ENCODE peak calls at places on chromosomes 16 and 17, in seven cellular contexts. J, W, T, Z, E, F and L are unnamed samples.
A peak's percentile ranks its signal among the peaks of the same experiment; 100 is the strongest.

GRCh38 chr17:7014995-7015586 is 2.7 kb downstream of the RNASEK start:
- DNase-seq in T (peak; percentile 79), Z (peak; percentile 67), J (peak; percentile 82), E (no peak), W (peak; percentile 55), F (peak; percentile 70), L (peak; percentile 80)

GRCh38 chr16:50861926-50862325 is 120.0 kb downstream of the CYLD start:
- DNase-seq in E (no peak), T (no peak), W (no peak), J (no peak), Z (peak; percentile 89), F (no peak), L (peak; percentile 88)

GRCh38 chr17:28846231-28846630 is 3.6 kb upstream of the FAM222B start:
- DNase-seq in W (no peak), Z (no peak), J (no peak), E (no peak), T (peak; percentile 32), F (no peak), L (no peak)

GRCh38 chr17:72477529-72477928 is 356.7 kb downstream of the SOX9 start:
- DNase-seq in Z (no peak), E (no peak), T (no peak), J (no peak), W (no peak), F (no peak), L (no peak)

GRCh38 chr17:63136381-63137012 is 170.5 kb downstream of the TANC2 start:
- DNase-seq in Z (no peak), F (no peak), E (no peak), W (no peak), J (no peak), T (no peak), L (no peak)

GRCh38 chr17:65078441-65079160 is 22.1 kb upstream of the GNA13 start:
- DNase-seq in W (no peak), F (no peak), J (no peak), Z (peak; percentile 86), T (no peak), E (no peak), L (peak; percentile 64)

GRCh38 chr17:73189417-73190099 is 3.3 kb upstream of the COG1 start:
- DNase-seq in W (no peak), E (peak; percentile 24), T (no peak), F (no peak), J (no peak), Z (peak; percentile 68), L (peak; percentile 50)

GRCh38 chr17:7590743-7591142 is 849 bp upstream of the SOX15 start:
- DNase-seq in F (no peak), E (no peak), Z (peak; percentile 85), T (no peak), J (no peak), W (no peak), L (peak; percentile 60)

GRCh38 chr17:57707892-57708291 is 37.2 kb downstream of the CCDC182 start:
- DNase-seq in T (no peak), J (no peak), W (no peak), F (no peak), E (no peak), Z (no peak), L (no peak)

GRCh38 chr16:75320435-75320834 is 69.0 kb upstream of the BCAR1 start:
- DNase-seq in W (no peak), F (no peak), J (no peak), T (no peak), Z (peak; percentile 54), E (no peak), L (no peak)

GRCh38 chr17:44108440-44109311 is 14.8 kb downstream of the HDAC5 start:
- DNase-seq in Z (peak; percentile 96), W (no peak), E (peak; percentile 91), F (no peak), J (no peak), T (no peak), L (no peak)

GRCh38 chr17:79610151-79610645 is 653 bp downstream of the RBFOX3 start:
- DNase-seq in W (no peak), F (no peak), T (no peak), Z (no peak), E (no peak), J (no peak), L (no peak)

GRCh38 chr16:85838381-85838780 is 38.9 kb downstream of the COX4I1 start:
- DNase-seq in W (no peak), F (no peak), Z (no peak), E (no peak), T (no peak), J (no peak), L (no peak)

GRCh38 chr16:85056211-85056748 is 28.7 kb downstream of the KIAA0513 start:
- DNase-seq in J (peak; percentile 16), W (no peak), T (peak; percentile 13), E (no peak), Z (peak; percentile 35), F (no peak), L (no peak)

GRCh38 chr16:23362460-23363317 is 60.6 kb downstream of the SCNN1B start:
- DNase-seq in W (no peak), T (no peak), F (no peak), E (no peak), Z (no peak), J (no peak), L (peak; percentile 48)